ENCODE peak calls at places on chromosomes 4 and X, in five cellular contexts. One of them, this sample, is unnamed.

GRCh38 chr4:138448169-138448568 is 206.0 kb upstream of the SLC7A11 start:
- DNase-seq in heart left ventricle: no peak
- DNase-seq in right lobe of liver: no peak
- DNase-seq in colonic mucosa: no peak
- DNase-seq in neural progenitor cell: no peak
- DNase-seq in this sample: no peak

GRCh38 chrX:107666931-107667330 is 38.6 kb downstream of the PRPS1 start:
- DNase-seq in heart left ventricle: no peak
- DNase-seq in right lobe of liver: no peak
- DNase-seq in colonic mucosa: no peak
- DNase-seq in neural progenitor cell: no peak
- DNase-seq in this sample: no peak

GRCh38 chr4:99201687-99202086 is 17.4 kb downstream of the ADH6 start:
- DNase-seq in heart left ventricle: no peak
- DNase-seq in right lobe of liver: no peak
- DNase-seq in colonic mucosa: no peak
- DNase-seq in neural progenitor cell: no peak
- DNase-seq in this sample: no peak

GRCh38 chr4:97639961-97640360 is 503.3 kb downstream of the STPG2 start:
- DNase-seq in heart left ventricle: no peak
- DNase-seq in right lobe of liver: no peak
- DNase-seq in colonic mucosa: no peak
- DNase-seq in neural progenitor cell: no peak
- DNase-seq in this sample: no peak

GRCh38 chr4:184269879-184270430 is 52.3 kb upstream of the ENPP6 start:
- DNase-seq in heart left ventricle: no peak
- DNase-seq in right lobe of liver: no peak
- DNase-seq in colonic mucosa: no peak
- DNase-seq in neural progenitor cell: no peak
- DNase-seq in this sample: no peak

GRCh38 chrX:17613979-17614572 is 123.2 kb upstream of the SCML1 start:
- DNase-seq in heart left ventricle: no peak
- DNase-seq in right lobe of liver: no peak
- DNase-seq in colonic mucosa: no peak
- DNase-seq in neural progenitor cell: no peak
- DNase-seq in this sample: no peak

GRCh38 chrX:103629295-103630170 is 758 bp downstream of the TCEAL1 start:
- DNase-seq in heart left ventricle: peak
- DNase-seq in right lobe of liver: peak
- DNase-seq in colonic mucosa: peak
- DNase-seq in neural progenitor cell: peak
- DNase-seq in this sample: peak

GRCh38 chr4:138911903-138912713 is 103.5 kb upstream of the NOCT start:
- DNase-seq in heart left ventricle: no peak
- DNase-seq in right lobe of liver: no peak
- DNase-seq in colonic mucosa: peak
- DNase-seq in neural progenitor cell: no peak
- DNase-seq in this sample: no peak

GRCh38 chr4:48804584-48805301 is 24.7 kb upstream of the FRYL start:
- DNase-seq in heart left ventricle: no peak
- DNase-seq in right lobe of liver: no peak
- DNase-seq in colonic mucosa: no peak
- DNase-seq in neural progenitor cell: no peak
- DNase-seq in this sample: no peak

GRCh38 chrX:139851730-139852129 is 81.1 kb downstream of the ATP11C start:
- DNase-seq in heart left ventricle: no peak
- DNase-seq in right lobe of liver: no peak
- DNase-seq in colonic mucosa: no peak
- DNase-seq in neural progenitor cell: no peak
- DNase-seq in this sample: no peak

GRCh38 chr4:62014982-62015739 is 815.0 kb downstream of the ADGRL3 start:
- DNase-seq in heart left ventricle: no peak
- DNase-seq in right lobe of liver: no peak
- DNase-seq in colonic mucosa: no peak
- DNase-seq in neural progenitor cell: no peak
- DNase-seq in this sample: no peak

GRCh38 chr4:80253510-80253909 is 13.0 kb upstream of the FGF5 start:
- DNase-seq in heart left ventricle: no peak
- DNase-seq in right lobe of liver: no peak
- DNase-seq in colonic mucosa: no peak
- DNase-seq in neural progenitor cell: no peak
- DNase-seq in this sample: no peak

GRCh38 chrX:47224266-47224895 is 5.9 kb downstream of the CDK16 start:
- DNase-seq in heart left ventricle: no peak
- DNase-seq in right lobe of liver: peak
- DNase-seq in colonic mucosa: no peak
- DNase-seq in neural progenitor cell: no peak
- DNase-seq in this sample: no peak

GRCh38 chr4:144494280-144494679 is 151.7 kb upstream of the HHIP start:
- DNase-seq in heart left ventricle: no peak
- DNase-seq in right lobe of liver: no peak
- DNase-seq in colonic mucosa: no peak
- DNase-seq in neural progenitor cell: no peak
- DNase-seq in this sample: no peak

GRCh38 chr4:56995525-56995924 is 16.8 kb downstream of the POLR2B start:
- DNase-seq in heart left ventricle: peak
- DNase-seq in right lobe of liver: no peak
- DNase-seq in colonic mucosa: peak
- DNase-seq in neural progenitor cell: no peak
- DNase-seq in this sample: peak

GRCh38 chr4:5894266-5894665 is 1.4 kb upstream of the CRMP1 start:
- DNase-seq in heart left ventricle: no peak
- DNase-seq in right lobe of liver: no peak
- DNase-seq in colonic mucosa: no peak
- DNase-seq in neural progenitor cell: no peak
- DNase-seq in this sample: no peak

GRCh38 chrX:34629572-34629971 is 27.5 kb downstream of the TMEM47 start:
- DNase-seq in heart left ventricle: peak
- DNase-seq in right lobe of liver: no peak
- DNase-seq in colonic mucosa: no peak
- DNase-seq in neural progenitor cell: no peak
- DNase-seq in this sample: no peak

GRCh38 chr4:186570193-186570996 is 15.0 kb upstream of the MTNR1A start:
- DNase-seq in heart left ventricle: no peak
- DNase-seq in right lobe of liver: no peak
- DNase-seq in colonic mucosa: peak
- DNase-seq in neural progenitor cell: peak
- DNase-seq in this sample: no peak

GRCh38 chr4:85557016-85557901 is 82.3 kb downstream of the ARHGAP24 start:
- DNase-seq in heart left ventricle: no peak
- DNase-seq in right lobe of liver: no peak
- DNase-seq in colonic mucosa: no peak
- DNase-seq in neural progenitor cell: no peak
- DNase-seq in this sample: no peak

GRCh38 chr4:48334236-48334635 is 7.1 kb upstream of the SLAIN2 start:
- DNase-seq in heart left ventricle: no peak
- DNase-seq in right lobe of liver: no peak
- DNase-seq in colonic mucosa: no peak
- DNase-seq in neural progenitor cell: no peak
- DNase-seq in this sample: no peak

GRCh38 chr4:3410401-3411135 is 31.2 kb upstream of the HGFAC start:
- DNase-seq in heart left ventricle: no peak
- DNase-seq in right lobe of liver: peak
- DNase-seq in colonic mucosa: no peak
- DNase-seq in neural progenitor cell: no peak
- DNase-seq in this sample: peak

GRCh38 chr4:6747690-6748068 is 31.7 kb downstream of the BLOC1S4 start:
- DNase-seq in heart left ventricle: no peak
- DNase-seq in right lobe of liver: no peak
- DNase-seq in colonic mucosa: peak
- DNase-seq in neural progenitor cell: no peak
- DNase-seq in this sample: no peak

GRCh38 chr4:25937801-25938200 is 23.8 kb downstream of the SMIM20 start:
- DNase-seq in heart left ventricle: no peak
- DNase-seq in right lobe of liver: no peak
- DNase-seq in colonic mucosa: no peak
- DNase-seq in neural progenitor cell: no peak
- DNase-seq in this sample: no peak

GRCh38 chrX:38939067-38939466 is 137.8 kb downstream of the MID1IP1 start:
- DNase-seq in heart left ventricle: no peak
- DNase-seq in right lobe of liver: no peak
- DNase-seq in colonic mucosa: no peak
- DNase-seq in neural progenitor cell: no peak
- DNase-seq in this sample: no peak

GRCh38 chr4:70637239-70637920 is 8.8 kb downstream of the ENAM start:
- DNase-seq in heart left ventricle: no peak
- DNase-seq in right lobe of liver: no peak
- DNase-seq in colonic mucosa: no peak
- DNase-seq in neural progenitor cell: no peak
- DNase-seq in this sample: no peak

GRCh38 chrX:65017464-65017863 is 41.2 kb upstream of the ZC4H2 start:
- DNase-seq in heart left ventricle: no peak
- DNase-seq in right lobe of liver: no peak
- DNase-seq in colonic mucosa: no peak
- DNase-seq in neural progenitor cell: no peak
- DNase-seq in this sample: no peak

GRCh38 chrX:2846992-2847391 is 18.3 kb downstream of the GYG2 start:
- DNase-seq in heart left ventricle: no peak
- DNase-seq in right lobe of liver: no peak
- DNase-seq in colonic mucosa: no peak
- DNase-seq in neural progenitor cell: no peak
- DNase-seq in this sample: no peak

DNA sequence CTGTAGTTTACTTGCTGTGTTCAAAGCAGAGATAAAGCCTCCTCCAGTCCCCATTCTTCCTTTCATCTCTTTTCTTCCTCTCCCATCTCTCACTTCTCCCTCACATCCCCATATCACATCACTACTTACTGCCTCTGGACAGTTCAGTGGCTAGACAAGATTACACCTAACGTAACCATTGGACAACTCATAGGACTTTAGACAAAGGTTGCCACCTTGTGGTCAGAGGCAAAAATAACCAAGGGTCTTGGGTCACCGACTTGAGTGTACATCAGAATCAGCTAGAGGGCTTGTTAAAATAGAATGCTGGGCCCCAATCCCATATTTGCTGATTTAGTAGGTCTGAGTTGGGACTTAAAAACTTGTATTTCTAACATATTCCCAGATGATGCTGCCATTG is 109.3 kb upstream of the DGKK start:
- DNase-seq in heart left ventricle: peak
- DNase-seq in right lobe of liver: no peak
- DNase-seq in colonic mucosa: peak
- DNase-seq in neural progenitor cell: peak
- DNase-seq in this sample: no peak
- H3K4me3 ChIP-seq in heart left ventricle: no peak
- H3K4me3 ChIP-seq in right lobe of liver: no peak
- H3K4me3 ChIP-seq in colonic mucosa: no peak
- H3K4me3 ChIP-seq in neural progenitor cell: no peak
- H3K4me3 ChIP-seq in this sample: no peak

DNA sequence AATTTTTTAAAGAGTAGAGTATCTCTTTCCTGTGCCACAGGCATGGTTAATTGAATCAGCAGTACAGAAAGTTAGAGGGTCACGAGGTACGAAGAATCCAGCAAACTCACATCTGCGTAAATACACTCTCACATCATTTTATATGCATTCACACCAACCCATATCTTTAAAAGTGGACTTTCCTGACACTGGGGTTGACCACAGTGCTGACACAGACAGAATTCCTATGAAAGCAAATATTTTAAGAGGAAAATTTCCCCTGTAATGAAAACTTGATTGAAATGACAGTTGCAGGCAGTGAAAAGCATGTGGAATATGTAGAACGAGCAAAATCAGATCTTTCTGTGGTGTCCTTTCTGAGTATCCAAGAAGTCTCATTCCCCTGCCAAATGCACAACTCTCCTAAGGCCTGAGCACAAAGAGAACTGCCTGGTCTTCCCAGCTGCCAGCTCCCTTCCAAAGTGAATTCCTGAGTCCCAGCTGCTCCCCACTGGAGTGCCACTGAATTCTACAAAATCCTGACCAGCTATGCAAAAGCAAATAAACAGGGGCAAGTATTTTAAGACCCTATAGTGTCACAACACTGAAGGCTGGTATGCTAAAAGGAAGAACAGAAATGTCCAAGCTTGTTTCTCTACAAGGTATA is 50.5 kb upstream of the FAM9C start:
- DNase-seq in heart left ventricle: no peak
- DNase-seq in right lobe of liver: no peak
- DNase-seq in colonic mucosa: no peak
- DNase-seq in neural progenitor cell: peak
- DNase-seq in this sample: no peak
- H3K27ac ChIP-seq in heart left ventricle: peak
- H3K27ac ChIP-seq in right lobe of liver: no peak
- H3K27ac ChIP-seq in colonic mucosa: no peak
- H3K27ac ChIP-seq in neural progenitor cell: no peak
- H3K27ac ChIP-seq in this sample: peak

GRCh38 chr4:41882622-41883347 is 52.4 kb upstream of the TMEM33 start:
- DNase-seq in heart left ventricle: no peak
- DNase-seq in right lobe of liver: no peak
- DNase-seq in colonic mucosa: peak
- DNase-seq in neural progenitor cell: peak
- DNase-seq in this sample: no peak
- H3K4me3 ChIP-seq in heart left ventricle: peak
- H3K4me3 ChIP-seq in right lobe of liver: no peak
- H3K4me3 ChIP-seq in colonic mucosa: peak
- H3K4me3 ChIP-seq in neural progenitor cell: peak
- H3K4me3 ChIP-seq in this sample: peak

GRCh38 chr4:143357161-143357845 is 20.6 kb downstream of the GAB1 start:
- DNase-seq in heart left ventricle: no peak
- DNase-seq in right lobe of liver: no peak
- DNase-seq in colonic mucosa: no peak
- DNase-seq in neural progenitor cell: no peak
- DNase-seq in this sample: no peak
- H3K27ac ChIP-seq in heart left ventricle: peak
- H3K27ac ChIP-seq in right lobe of liver: no peak
- H3K27ac ChIP-seq in colonic mucosa: peak
- H3K27ac ChIP-seq in neural progenitor cell: no peak
- H3K27ac ChIP-seq in this sample: peak

GRCh38 chr4:105460306-105460705 is 13.6 kb downstream of the PPA2 start:
- DNase-seq in heart left ventricle: no peak
- DNase-seq in right lobe of liver: no peak
- DNase-seq in colonic mucosa: no peak
- DNase-seq in neural progenitor cell: no peak
- DNase-seq in this sample: no peak

GRCh38 chr4:105462042-105462421 is 11.8 kb downstream of the PPA2 start:
- DNase-seq in heart left ventricle: no peak
- DNase-seq in right lobe of liver: no peak
- DNase-seq in colonic mucosa: no peak
- DNase-seq in neural progenitor cell: no peak
- DNase-seq in this sample: no peak

GRCh38 chr4:105462610-105463009 is 11.3 kb downstream of the PPA2 start:
- DNase-seq in heart left ventricle: no peak
- DNase-seq in right lobe of liver: no peak
- DNase-seq in colonic mucosa: no peak
- DNase-seq in neural progenitor cell: no peak
- DNase-seq in this sample: no peak

GRCh38 chr4:105457997-105458396 is 15.9 kb downstream of the PPA2 start:
- DNase-seq in heart left ventricle: no peak
- DNase-seq in right lobe of liver: no peak
- DNase-seq in colonic mucosa: no peak
- DNase-seq in neural progenitor cell: no peak
- DNase-seq in this sample: no peak

GRCh38 chr4:105461221-105462041 is 12.4 kb downstream of the PPA2 start:
- DNase-seq in heart left ventricle: no peak
- DNase-seq in right lobe of liver: no peak
- DNase-seq in colonic mucosa: no peak
- DNase-seq in neural progenitor cell: no peak
- DNase-seq in this sample: no peak
- H3K4me3 ChIP-seq in heart left ventricle: no peak
- H3K4me3 ChIP-seq in right lobe of liver: no peak
- H3K4me3 ChIP-seq in colonic mucosa: no peak
- H3K4me3 ChIP-seq in neural progenitor cell: no peak
- H3K4me3 ChIP-seq in this sample: no peak

GRCh38 chrX:7108995-7109634 is 38.4 kb upstream of the STS start:
- DNase-seq in heart left ventricle: no peak
- DNase-seq in right lobe of liver: no peak
- DNase-seq in colonic mucosa: no peak
- DNase-seq in neural progenitor cell: peak
- DNase-seq in this sample: no peak
- H3K27ac ChIP-seq in heart left ventricle: peak
- H3K27ac ChIP-seq in right lobe of liver: no peak
- H3K27ac ChIP-seq in colonic mucosa: no peak
- H3K27ac ChIP-seq in neural progenitor cell: peak
- H3K27ac ChIP-seq in this sample: no peak

This sample was measured in sigmoid colon.